ENCODE peak calls at places on chromosomes 6 and 20, in nine cellular contexts. One of them, this sample, is unnamed. For H3K4me1 and H3K36me3, the result is how much of the 10 kb centered on the place peaks cover.

GRCh38 chr20:23027721-23028120 is 7.4 kb upstream of the SSTR4 start:
- DNase-seq in tibial nerve: no peak
- DNase-seq in OCI-LY7: no peak
- DNase-seq in GM23248: no peak
- DNase-seq in heart right ventricle: no peak
- DNase-seq in SJSA1: no peak
- DNase-seq in left ventricle myocardium inferior: no peak
- DNase-seq in lower lobe of right lung: peak
- DNase-seq in trophoblast cell: no peak
- DNase-seq in this sample: no peak

GRCh38 chr6:154370545-154370944 is 13.9 kb upstream of the IPCEF1 start:
- DNase-seq in tibial nerve: no peak
- DNase-seq in OCI-LY7: peak
- DNase-seq in GM23248: peak
- DNase-seq in heart right ventricle: no peak
- DNase-seq in SJSA1: no peak
- DNase-seq in left ventricle myocardium inferior: no peak
- DNase-seq in lower lobe of right lung: no peak
- DNase-seq in trophoblast cell: no peak
- DNase-seq in this sample: no peak

GRCh38 chr20:32457476-32457986 is 99.4 kb downstream of the ASXL1 start:
- DNase-seq in tibial nerve: no peak
- DNase-seq in OCI-LY7: no peak
- DNase-seq in GM23248: peak
- DNase-seq in heart right ventricle: peak
- DNase-seq in SJSA1: peak
- DNase-seq in left ventricle myocardium inferior: peak
- DNase-seq in lower lobe of right lung: peak
- DNase-seq in trophoblast cell: no peak
- DNase-seq in this sample: no peak

GRCh38 chr6:139757766-139758655 is 383.6 kb upstream of the CITED2 start:
- DNase-seq in tibial nerve: peak
- DNase-seq in OCI-LY7: no peak
- DNase-seq in GM23248: peak
- DNase-seq in heart right ventricle: no peak
- DNase-seq in SJSA1: no peak
- DNase-seq in left ventricle myocardium inferior: no peak
- DNase-seq in lower lobe of right lung: no peak
- DNase-seq in trophoblast cell: no peak
- DNase-seq in this sample: no peak

GRCh38 chr20:37354210-37355195 is 8.6 kb downstream of the SRC start:
- DNase-seq in tibial nerve: no peak
- DNase-seq in OCI-LY7: no peak
- DNase-seq in GM23248: no peak
- DNase-seq in heart right ventricle: no peak
- DNase-seq in SJSA1: no peak
- DNase-seq in left ventricle myocardium inferior: no peak
- DNase-seq in lower lobe of right lung: no peak
- DNase-seq in trophoblast cell: no peak
- DNase-seq in this sample: no peak

GRCh38 chr20:23367770-23368169 is 5.8 kb downstream of the GZF1 start:
- DNase-seq in tibial nerve: no peak
- DNase-seq in OCI-LY7: no peak
- DNase-seq in GM23248: peak
- DNase-seq in heart right ventricle: no peak
- DNase-seq in SJSA1: no peak
- DNase-seq in left ventricle myocardium inferior: no peak
- DNase-seq in lower lobe of right lung: no peak
- DNase-seq in trophoblast cell: no peak
- DNase-seq in this sample: no peak

GRCh38 chr20:15579703-15580102 is 993.5 kb downstream of the KIF16B start:
- DNase-seq in tibial nerve: no peak
- DNase-seq in OCI-LY7: no peak
- DNase-seq in GM23248: no peak
- DNase-seq in heart right ventricle: no peak
- DNase-seq in SJSA1: no peak
- DNase-seq in left ventricle myocardium inferior: no peak
- DNase-seq in lower lobe of right lung: no peak
- DNase-seq in trophoblast cell: no peak
- DNase-seq in this sample: no peak

GRCh38 chr20:20276806-20277530 is 90.9 kb upstream of the INSM1 start:
- DNase-seq in tibial nerve: no peak
- DNase-seq in OCI-LY7: no peak
- DNase-seq in GM23248: no peak
- DNase-seq in heart right ventricle: no peak
- DNase-seq in SJSA1: no peak
- DNase-seq in left ventricle myocardium inferior: no peak
- DNase-seq in lower lobe of right lung: no peak
- DNase-seq in trophoblast cell: no peak
- DNase-seq in this sample: no peak

GRCh38 chr6:135372758-135373157 is 124.8 kb downstream of the AHI1 start:
- DNase-seq in tibial nerve: no peak
- DNase-seq in OCI-LY7: no peak
- DNase-seq in GM23248: no peak
- DNase-seq in heart right ventricle: no peak
- DNase-seq in SJSA1: no peak
- DNase-seq in left ventricle myocardium inferior: no peak
- DNase-seq in lower lobe of right lung: no peak
- DNase-seq in trophoblast cell: no peak
- DNase-seq in this sample: no peak

GRCh38 chr20:63802469-63803240 is 28.4 kb downstream of the ZBTB46 start:
- DNase-seq in tibial nerve: no peak
- DNase-seq in OCI-LY7: no peak
- DNase-seq in GM23248: no peak
- DNase-seq in heart right ventricle: no peak
- DNase-seq in SJSA1: no peak
- DNase-seq in left ventricle myocardium inferior: no peak
- DNase-seq in lower lobe of right lung: no peak
- DNase-seq in trophoblast cell: no peak
- DNase-seq in this sample: no peak

GRCh38 chr6:83127976-83128375 is 60.5 kb downstream of the DOP1A start:
- DNase-seq in tibial nerve: no peak
- DNase-seq in OCI-LY7: no peak
- DNase-seq in GM23248: peak
- DNase-seq in heart right ventricle: no peak
- DNase-seq in SJSA1: no peak
- DNase-seq in left ventricle myocardium inferior: no peak
- DNase-seq in lower lobe of right lung: no peak
- DNase-seq in trophoblast cell: no peak
- DNase-seq in this sample: no peak

GRCh38 chr20:23686046-23686750 is 2.6 kb downstream of the CST4 start:
- DNase-seq in tibial nerve: no peak
- DNase-seq in OCI-LY7: no peak
- DNase-seq in GM23248: no peak
- DNase-seq in heart right ventricle: no peak
- DNase-seq in SJSA1: no peak
- DNase-seq in left ventricle myocardium inferior: no peak
- DNase-seq in lower lobe of right lung: no peak
- DNase-seq in trophoblast cell: no peak
- DNase-seq in this sample: peak

GRCh38 chr20:61464634-61465033 is 212.6 kb downstream of the CDH4 start:
- DNase-seq in tibial nerve: no peak
- DNase-seq in OCI-LY7: no peak
- DNase-seq in GM23248: no peak
- DNase-seq in heart right ventricle: no peak
- DNase-seq in SJSA1: no peak
- DNase-seq in left ventricle myocardium inferior: no peak
- DNase-seq in lower lobe of right lung: no peak
- DNase-seq in trophoblast cell: no peak
- DNase-seq in this sample: no peak

GRCh38 chr20:57270204-57270937 is 3.9 kb upstream of the BMP7 start:
- DNase-seq in tibial nerve: no peak
- DNase-seq in OCI-LY7: no peak
- DNase-seq in GM23248: no peak
- DNase-seq in heart right ventricle: no peak
- DNase-seq in SJSA1: no peak
- DNase-seq in left ventricle myocardium inferior: no peak
- DNase-seq in lower lobe of right lung: no peak
- DNase-seq in trophoblast cell: no peak
- DNase-seq in this sample: no peak

DNA sequence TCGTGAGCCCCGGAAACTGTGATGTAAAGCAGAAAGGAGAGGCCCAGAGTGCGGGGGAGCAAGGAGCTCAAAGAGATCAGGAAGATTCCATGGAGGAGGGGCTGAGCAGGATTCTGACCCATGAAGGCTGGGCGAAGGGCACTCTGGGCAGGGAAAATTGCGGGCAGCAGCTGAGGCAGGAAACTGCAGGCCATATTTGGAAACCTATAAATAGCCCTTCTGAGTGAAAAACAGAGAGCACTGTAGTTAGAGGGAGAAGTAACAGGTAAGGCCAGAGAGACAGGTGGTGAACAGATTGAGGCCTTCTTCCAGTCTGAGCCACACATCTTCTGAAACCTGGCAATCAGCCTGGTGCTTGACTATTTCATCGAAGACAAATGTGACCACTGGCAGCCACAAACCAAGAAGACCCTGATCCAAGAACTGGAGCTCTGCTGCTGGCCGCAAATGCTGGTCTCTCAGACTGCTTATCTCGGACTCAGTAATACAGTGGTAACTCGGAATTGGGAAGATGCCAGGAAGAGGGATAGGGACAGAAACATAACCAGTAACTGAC is 14.1 kb upstream of the BEND3 start:
- DNase-seq in tibial nerve: no peak
- DNase-seq in OCI-LY7: peak
- DNase-seq in GM23248: no peak
- DNase-seq in heart right ventricle: no peak
- DNase-seq in SJSA1: no peak
- DNase-seq in left ventricle myocardium inferior: no peak
- DNase-seq in lower lobe of right lung: no peak
- DNase-seq in trophoblast cell: no peak
- DNase-seq in this sample: no peak
- H3K4me1 ChIP-seq in tibial nerve: under half
- H3K4me1 ChIP-seq in OCI-LY7: under half
- H3K4me1 ChIP-seq in GM23248: under half
- H3K4me1 ChIP-seq in heart right ventricle: under half
- H3K4me1 ChIP-seq in SJSA1: under half
- H3K4me1 ChIP-seq in left ventricle myocardium inferior: under half
- H3K4me1 ChIP-seq in lower lobe of right lung: under half
- H3K4me1 ChIP-seq in trophoblast cell: under half
- H3K4me1 ChIP-seq in this sample: under half

DNA sequence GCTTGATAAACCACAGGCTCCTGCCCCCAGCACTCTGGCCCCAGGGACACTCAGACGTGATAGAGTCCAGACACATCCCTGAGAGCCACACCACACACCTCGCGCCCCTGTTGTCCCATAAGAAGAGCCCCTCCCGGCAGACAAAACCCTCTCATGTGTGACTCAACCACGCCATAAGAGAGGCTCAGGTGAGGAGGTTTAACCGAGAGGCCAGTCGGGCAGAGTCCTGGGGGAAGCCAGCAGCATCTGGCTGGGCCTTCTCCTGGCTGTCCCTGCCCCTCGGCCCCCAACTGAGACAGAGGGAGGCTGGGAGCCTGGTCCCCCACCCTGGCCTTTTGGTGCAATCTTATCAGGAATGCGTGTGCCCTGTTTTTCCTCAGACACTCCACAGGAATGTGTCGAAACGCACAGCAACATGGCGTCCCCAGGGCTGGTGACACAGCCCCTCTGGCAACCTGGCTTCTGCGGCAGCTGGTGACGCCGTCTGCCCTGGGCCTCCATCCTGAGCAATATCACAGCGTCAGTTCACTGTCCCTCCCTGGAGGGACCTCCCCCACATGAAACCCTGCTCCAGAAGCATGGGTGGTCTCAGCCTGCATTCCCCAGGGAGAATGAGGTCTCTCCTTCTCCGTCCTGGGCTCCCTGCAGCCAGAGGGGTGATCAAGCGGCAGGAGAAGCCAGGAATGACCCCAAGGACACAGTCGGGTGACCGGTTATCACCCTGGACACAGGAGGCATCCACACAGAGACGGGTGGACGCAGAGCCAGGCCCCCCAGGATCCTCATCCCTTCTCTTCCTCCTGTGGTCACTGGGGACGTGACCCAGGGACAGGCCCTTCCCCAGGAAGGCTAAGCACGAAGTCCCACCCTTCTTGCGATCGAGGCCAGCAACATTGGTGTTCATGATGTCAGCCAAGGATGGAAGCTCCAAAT is 156.6 kb upstream of the AFDN start:
- DNase-seq in tibial nerve: no peak
- DNase-seq in OCI-LY7: no peak
- DNase-seq in GM23248: no peak
- DNase-seq in heart right ventricle: peak
- DNase-seq in SJSA1: no peak
- DNase-seq in left ventricle myocardium inferior: no peak
- DNase-seq in lower lobe of right lung: no peak
- DNase-seq in trophoblast cell: no peak
- DNase-seq in this sample: no peak
- H3K27ac ChIP-seq in tibial nerve: no peak
- H3K27ac ChIP-seq in OCI-LY7: no peak
- H3K27ac ChIP-seq in GM23248: no peak
- H3K27ac ChIP-seq in heart right ventricle: no peak
- H3K27ac ChIP-seq in SJSA1: no peak
- H3K27ac ChIP-seq in left ventricle myocardium inferior: no peak
- H3K27ac ChIP-seq in lower lobe of right lung: no peak
- H3K27ac ChIP-seq in trophoblast cell: peak
- H3K27ac ChIP-seq in this sample: no peak

DNA sequence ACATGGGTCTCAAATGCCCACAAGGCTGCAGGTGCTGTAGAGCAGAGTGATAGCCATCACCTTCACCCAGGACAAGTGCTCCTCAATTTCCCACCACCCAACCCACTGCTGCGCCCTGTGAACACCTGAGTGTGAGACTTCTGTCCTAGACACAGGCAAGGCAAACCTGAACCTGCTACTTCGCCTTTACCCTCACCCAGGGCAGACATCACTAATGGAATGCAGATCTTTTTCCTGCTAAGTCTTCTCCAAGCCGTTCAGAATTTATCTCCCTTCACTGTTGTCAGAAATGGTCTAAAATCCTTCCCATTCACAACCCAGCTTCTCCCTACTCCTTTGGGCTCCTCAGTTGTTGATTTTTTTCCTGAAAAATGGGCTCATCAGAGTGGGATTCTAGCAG is 65.9 kb downstream of the PREX1 start:
- DNase-seq in tibial nerve: no peak
- DNase-seq in OCI-LY7: no peak
- DNase-seq in GM23248: no peak
- DNase-seq in heart right ventricle: no peak
- DNase-seq in SJSA1: no peak
- DNase-seq in left ventricle myocardium inferior: no peak
- DNase-seq in lower lobe of right lung: no peak
- DNase-seq in trophoblast cell: no peak
- DNase-seq in this sample: no peak
- H3K36me3 ChIP-seq in tibial nerve: under half
- H3K36me3 ChIP-seq in OCI-LY7: under half
- H3K36me3 ChIP-seq in GM23248: under half
- H3K36me3 ChIP-seq in heart right ventricle: under half
- H3K36me3 ChIP-seq in SJSA1: under half
- H3K36me3 ChIP-seq in left ventricle myocardium inferior: under half
- H3K36me3 ChIP-seq in lower lobe of right lung: under half
- H3K36me3 ChIP-seq in trophoblast cell: under half
- H3K36me3 ChIP-seq in this sample: under half

DNA sequence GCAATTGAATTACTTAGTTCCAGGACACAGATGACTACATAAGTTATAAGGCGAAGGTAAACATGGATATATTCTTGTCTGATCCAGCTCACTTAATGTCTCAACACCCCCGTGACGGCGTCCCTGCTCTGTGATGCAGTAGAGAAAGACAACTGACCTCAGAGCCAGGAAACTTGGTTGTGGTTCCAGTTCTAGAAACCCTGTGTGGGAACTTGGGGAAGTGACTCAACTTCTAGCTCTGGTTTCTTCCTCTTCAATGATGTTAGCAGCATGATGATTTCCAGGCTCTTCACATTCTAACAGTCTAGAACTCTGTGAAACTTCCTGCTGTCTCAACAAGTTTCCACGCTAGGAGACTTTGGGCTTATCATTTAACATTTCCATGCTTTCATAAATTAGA is 18.4 kb downstream of the LAMA4 start:
- DNase-seq in tibial nerve: no peak
- DNase-seq in OCI-LY7: no peak
- DNase-seq in GM23248: peak
- DNase-seq in heart right ventricle: no peak
- DNase-seq in SJSA1: no peak
- DNase-seq in left ventricle myocardium inferior: no peak
- DNase-seq in lower lobe of right lung: no peak
- DNase-seq in trophoblast cell: no peak
- DNase-seq in this sample: no peak
- H3K4me1 ChIP-seq in tibial nerve: half or more
- H3K4me1 ChIP-seq in OCI-LY7: under half
- H3K4me1 ChIP-seq in GM23248: half or more
- H3K4me1 ChIP-seq in heart right ventricle: under half
- H3K4me1 ChIP-seq in SJSA1: under half
- H3K4me1 ChIP-seq in left ventricle myocardium inferior: half or more
- H3K4me1 ChIP-seq in lower lobe of right lung: half or more
- H3K4me1 ChIP-seq in trophoblast cell: under half
- H3K4me1 ChIP-seq in this sample: under half

This sample was measured in right atrium auricular region.